ENCODE peak calls at places on chromosomes 7 and 10, in ten cellular contexts. G is K562; P is NCI-H1417; E is stimulated activated CD8-positive, alpha-beta memory T cell treated with anti-CD3 and anti-CD28 coated beads, Interleukin-15, amount 100 ng/mL, for 24 hours; Q is RWPE1; C is fibroblast of mammary gland; F is KBM-7; T is epithelial cell of proximal tubule; J is frontal cortex; S is activated B cell treated with CpG ODN at 0.5 μM for 24 hours. L is an unnamed sample.

GRCh38 chr10:112783653-112784426 is 166.2 kb upstream of the TCF7L2 start:
- DNase-seq in E (no peak), S (no peak), P (peak), F (no peak), Q (no peak), C (no peak), J (no peak), G (no peak), T (no peak), L (peak)

GRCh38 chr10:7561216-7561893 is 105.4 kb downstream of the ITIH5 start:
- DNase-seq in C (peak), T (no peak), J (no peak), G (no peak), F (no peak), P (peak), S (no peak), Q (no peak), E (no peak), L (no peak)

GRCh38 chr7:129612112-129613015 is 844 bp downstream of the NRF1 start:
- DNase-seq in G (peak), Q (peak), F (peak), P (peak), C (peak), S (no peak), E (peak), J (no peak), T (no peak), L (no peak)

GRCh38 chr7:29014725-29015124 is 56.6 kb upstream of the TRIL start:
- DNase-seq in C (no peak), F (no peak), G (no peak), S (no peak), Q (no peak), P (no peak), T (no peak), E (no peak), J (no peak), L (no peak)

GRCh38 chr7:76009672-76010600 is 15.5 kb upstream of the TMEM120A start:
- DNase-seq in Q (no peak), G (peak), S (no peak), F (no peak), T (no peak), C (no peak), E (no peak), P (no peak), J (no peak), L (no peak)

GRCh38 chr10:3906511-3907111 is 121.6 kb upstream of the KLF6 start:
- DNase-seq in E (no peak), Q (no peak), S (no peak), J (no peak), T (no peak), F (no peak), C (peak), G (no peak), P (no peak), L (no peak)

GRCh38 chr7:50852901-50853300 is 70.2 kb upstream of the GRB10 start:
- DNase-seq in Q (no peak), S (no peak), P (no peak), C (no peak), J (no peak), T (no peak), E (no peak), G (no peak), F (no peak), L (no peak)

GRCh38 chr7:133275441-133276105 is 22.7 kb downstream of the EXOC4 start:
- DNase-seq in C (peak), F (no peak), G (no peak), E (no peak), J (no peak), Q (no peak), T (no peak), S (no peak), P (no peak), L (no peak)

GRCh38 chr10:90930070-90930837 is 9.4 kb upstream of the ANKRD1 start:
- DNase-seq in J (no peak), C (peak), T (no peak), G (no peak), E (no peak), F (no peak), S (no peak), P (no peak), Q (no peak), L (no peak)

GRCh38 chr7:77989981-77990566 is 191.5 kb downstream of the PHTF2 start:
- DNase-seq in F (peak), S (no peak), J (no peak), P (no peak), Q (no peak), T (no peak), C (no peak), G (peak), E (no peak), L (no peak)

GRCh38 chr7:46859963-46860475 is 721.9 kb downstream of the TNS3 start:
- DNase-seq in C (peak), P (no peak), Q (peak), T (no peak), F (no peak), S (no peak), J (no peak), E (no peak), G (no peak), L (no peak)

GRCh38 chr7:128168667-128169210 is 72.3 kb upstream of the LEP start:
- DNase-seq in J (peak), T (no peak), G (peak), C (no peak), Q (peak), F (peak), E (no peak), P (no peak), S (no peak), L (no peak)

GRCh38 chr7:104207731-104208420 is at the start of gene ORC5:
- DNase-seq in T (no peak), J (peak), F (peak), P (peak), Q (peak), G (peak), E (peak), S (peak), C (peak), L (peak)

GRCh38 chr7:18552943-18553584 is 57.5 kb downstream of the HDAC9 start:
- DNase-seq in E (no peak), G (no peak), T (no peak), P (peak), F (no peak), S (no peak), Q (no peak), J (no peak), C (no peak), L (no peak)

GRCh38 chr7:6406121-6406520 is 41.6 kb downstream of the DAGLB start:
- DNase-seq in P (no peak), S (no peak), E (no peak), G (no peak), Q (no peak), J (no peak), F (no peak), T (no peak), C (no peak), L (no peak)

GRCh38 chr10:119370972-119371703 is 163.8 kb downstream of the GRK5 start:
- DNase-seq in S (no peak), E (no peak), C (peak), Q (no peak), P (no peak), G (no peak), F (no peak), T (no peak), J (no peak), L (no peak)

GRCh38 chr10:63798599-63799498 is 277.6 kb downstream of the REEP3 start:
- DNase-seq in E (no peak), T (peak), F (peak), G (no peak), C (peak), Q (peak), P (no peak), S (no peak), J (no peak), L (no peak)

GRCh38 chr7:114084381-114085312 is 165.8 kb upstream of the PPP1R3A start:
- DNase-seq in F (peak), S (no peak), P (peak), Q (peak), E (no peak), C (peak), J (no peak), T (peak), G (no peak), L (peak)

GRCh38 chr10:124026337-124026939 is 67.0 kb downstream of the CHST15 start:
- DNase-seq in E (no peak), S (no peak), Q (no peak), J (no peak), T (no peak), G (no peak), C (no peak), P (no peak), F (no peak), L (no peak)

GRCh38 chr7:2010101-2010500 is 222.6 kb downstream of the MAD1L1 start:
- DNase-seq in Q (no peak), J (no peak), G (no peak), E (no peak), P (no peak), F (no peak), T (no peak), S (no peak), C (no peak), L (no peak)

GRCh38 chr7:135109976-135110375 is 37.9 kb upstream of the TMEM140 start:
- DNase-seq in Q (no peak), J (no peak), E (no peak), P (no peak), T (no peak), G (no peak), C (no peak), F (no peak), S (no peak), L (no peak)

GRCh38 chr10:76899490-76899889 is 738.1 kb downstream of the KCNMA1 start:
- DNase-seq in T (no peak), Q (no peak), S (no peak), P (no peak), G (no peak), J (no peak), C (peak), F (no peak), E (no peak), L (no peak)

GRCh38 chr7:98571986-98572385 is 45.1 kb upstream of the NPTX2 start:
- DNase-seq in S (no peak), Q (no peak), P (no peak), J (no peak), G (no peak), T (no peak), E (no peak), F (no peak), C (no peak), L (no peak)

GRCh38 chr10:83869898-83870297 is 269.4 kb upstream of the GHITM start:
- DNase-seq in J (no peak), T (no peak), F (no peak), S (no peak), Q (no peak), C (no peak), E (no peak), P (no peak), G (no peak), L (no peak)

GRCh38 chr10:45408421-45409319 is 34.7 kb downstream of the ALOX5 start:
- DNase-seq in F (no peak), Q (no peak), P (no peak), J (no peak), C (no peak), S (no peak), T (no peak), E (no peak), G (no peak), L (peak)

GRCh38 chr7:157589680-157590079 is 252.9 kb downstream of the DNAJB6 start:
- DNase-seq in T (no peak), C (no peak), G (no peak), E (no peak), J (no peak), F (no peak), Q (no peak), P (no peak), S (no peak), L (no peak)

GRCh38 chr10:102835007-102835482 is 2.2 kb downstream of the CYP17A1 start:
- DNase-seq in P (peak), T (no peak), C (peak), Q (peak), J (peak), E (peak), S (peak), G (peak), F (peak), L (peak)

GRCh38 chr7:9657257-9657656 is 1223.8 kb downstream of the NXPH1 start:
- DNase-seq in P (no peak), E (no peak), S (no peak), G (no peak), F (no peak), T (no peak), J (no peak), C (no peak), Q (no peak), L (no peak)

GRCh38 chr10:90112681-90113080 is 411.3 kb downstream of the KIF20B start:
- DNase-seq in S (no peak), T (no peak), G (no peak), F (no peak), P (no peak), C (peak), J (no peak), Q (no peak), E (no peak), L (no peak)

L was measured in NCI-H510A treated with DMSO at 0.1 percent for 48 hours.